ENCODE peak calls at places on chromosomes 6 and 20, in six cellular contexts. W, R, F, V, X and D are unnamed samples.

GRCh38 chr6:133921249-133921859 is 31.7 kb upstream of the TBPL1 start:
- DNase-seq in R (peak), W (peak), V (peak), X (peak), F (no peak), D (peak)

GRCh38 chr20:34082232-34082887 is 29.7 kb downstream of the EIF2S2 start:
- DNase-seq in V (no peak), F (no peak), R (no peak), W (no peak), X (no peak), D (no peak)

GRCh38 chr20:20665933-20666332 is 46.5 kb downstream of the RALGAPA2 start:
- DNase-seq in V (no peak), W (no peak), F (no peak), R (no peak), X (no peak), D (no peak)

GRCh38 chr6:107305391-107305790 is 154.0 kb downstream of the PDSS2 start:
- DNase-seq in V (no peak), W (no peak), R (no peak), F (no peak), X (no peak), D (no peak)

GRCh38 chr20:37823276-37823980 is 79.5 kb upstream of the VSTM2L start:
- DNase-seq in F (no peak), V (no peak), R (no peak), X (no peak), W (no peak), D (no peak)

GRCh38 chr6:28809947-28810654 is 113.7 kb downstream of the TRIM27 start:
- DNase-seq in F (no peak), X (no peak), R (no peak), W (no peak), V (no peak), D (peak)

GRCh38 chr20:36149469-36149868 is 5.1 kb upstream of the EPB41L1 start:
- DNase-seq in W (no peak), X (no peak), V (no peak), F (no peak), R (no peak), D (no peak)

GRCh38 chr20:33894798-33895197 is 83.7 kb downstream of the CHMP4B start:
- DNase-seq in X (no peak), F (no peak), W (no peak), V (no peak), R (no peak), D (no peak)

GRCh38 chr20:63590218-63591146 is 16.4 kb upstream of the HELZ2 start:
- DNase-seq in W (no peak), V (no peak), F (no peak), R (no peak), X (no peak), D (no peak)

GRCh38 chr6:15969236-15969778 is 159.6 kb upstream of the MYLIP start:
- DNase-seq in W (no peak), F (peak), V (no peak), R (no peak), X (no peak), D (no peak)

GRCh38 chr6:127191716-127192115 is 73.2 kb downstream of the RSPO3 start:
- DNase-seq in V (no peak), W (no peak), X (no peak), R (no peak), F (no peak), D (no peak)

GRCh38 chr20:43736588-43737091 is 9.8 kb upstream of the GTSF1L start:
- DNase-seq in V (no peak), W (no peak), R (no peak), X (no peak), F (no peak), D (peak)

GRCh38 chr6:119128252-119128912 is 49.9 kb upstream of the FAM184A start:
- DNase-seq in R (no peak), V (no peak), W (no peak), X (no peak), F (no peak), D (peak)

GRCh38 chr6:13992417-13993055 is 67.8 kb downstream of the RNF182 start:
- DNase-seq in F (no peak), X (no peak), W (peak), V (no peak), R (no peak), D (peak)

GRCh38 chr6:56334937-56335336 is 87.6 kb upstream of the COL21A1 start:
- DNase-seq in R (no peak), W (no peak), X (no peak), F (no peak), V (no peak), D (no peak)

GRCh38 chr6:157159339-157159738 is 164.0 kb downstream of the TMEM242 start:
- DNase-seq in V (no peak), R (no peak), W (no peak), F (no peak), X (no peak), D (no peak)

GRCh38 chr20:36092424-36093024 is 62.0 kb upstream of the EPB41L1 start:
- DNase-seq in R (no peak), X (peak), V (peak), W (no peak), F (no peak), D (peak)

GRCh38 chr20:19661717-19662637 is 96.1 kb upstream of the RIN2 start:
- DNase-seq in V (peak), F (no peak), W (peak), R (peak), X (peak), D (peak)

GRCh38 chr6:88722691-88723090 is 240.7 kb downstream of the RNGTT start:
- DNase-seq in R (no peak), X (no peak), V (no peak), F (no peak), W (no peak), D (no peak)

GRCh38 chr6:135686784-135687301 is 164.7 kb upstream of the PDE7B start:
- DNase-seq in X (no peak), F (no peak), V (no peak), W (no peak), R (no peak), D (no peak)

GRCh38 chr6:82906489-82906888 is 159.2 kb downstream of the UBE3D start:
- DNase-seq in F (no peak), W (no peak), X (no peak), R (no peak), V (no peak), D (no peak)

GRCh38 chr6:56954389-56955170 is at the start of gene BEND6:
- DNase-seq in R (no peak), F (no peak), X (peak), W (no peak), V (peak), D (peak)

GRCh38 chr6:109095036-109095820 is at the start of gene CEP57L1:
- DNase-seq in W (peak), F (peak), X (peak), R (peak), V (peak), D (peak)
- TF ChIP-seq POLR2A in W (peak), F (peak), X (peak), R (peak), V (peak), D (peak)

GRCh38 chr20:31606928-31607639 is 2.0 kb downstream of the ID1 start:
- DNase-seq in V (peak), R (no peak), X (no peak), F (no peak), W (peak), D (peak)
- TF ChIP-seq POLR2A in V (peak), R (no peak), X (peak), F (no peak), W (peak), D (peak)

DNA sequence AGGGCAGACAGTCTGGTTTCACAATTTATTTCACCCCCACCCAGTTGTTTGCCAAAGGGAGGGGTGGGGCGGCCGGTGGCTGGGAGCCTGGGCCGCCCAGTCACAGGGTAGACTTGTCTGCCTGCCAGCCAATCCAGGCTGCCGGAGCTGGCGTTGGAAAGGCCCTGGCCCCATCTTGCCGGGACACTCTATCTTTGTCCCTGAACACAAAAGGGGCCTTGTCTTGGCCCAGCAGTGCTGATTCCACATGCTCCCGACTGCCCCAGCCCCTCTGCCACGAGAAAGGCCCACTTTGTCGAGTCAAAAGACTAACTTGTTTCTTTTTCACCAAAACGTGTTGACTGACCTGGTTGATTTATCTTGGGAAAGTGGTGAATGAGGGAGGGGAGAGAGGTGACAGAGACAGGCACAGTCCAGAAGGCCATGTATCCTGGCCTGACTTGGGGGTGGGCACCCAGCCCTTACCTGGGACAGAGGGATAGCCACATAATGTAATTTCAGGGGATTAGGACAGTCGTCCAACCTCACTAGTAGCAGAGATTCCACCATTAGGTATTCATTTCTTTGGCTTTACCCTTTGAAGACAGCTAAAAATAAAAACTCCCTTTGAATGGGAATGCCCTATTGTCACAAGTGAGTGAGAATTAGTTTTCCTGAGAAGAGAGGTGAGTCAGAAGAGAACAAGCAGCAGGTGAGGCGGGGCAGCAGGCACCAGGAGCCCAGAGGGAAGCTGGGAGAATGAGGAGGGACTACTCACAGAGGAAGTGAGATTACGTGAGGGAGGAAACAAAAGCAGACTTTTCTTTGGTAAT is 67.0 kb upstream of the SIRPA start:
- DNase-seq in W (peak), F (no peak), X (peak), V (peak), R (peak), D (no peak)
- TF ChIP-seq POLR2A in W (no peak), F (no peak), X (peak), V (no peak), R (no peak), D (no peak)

DNA sequence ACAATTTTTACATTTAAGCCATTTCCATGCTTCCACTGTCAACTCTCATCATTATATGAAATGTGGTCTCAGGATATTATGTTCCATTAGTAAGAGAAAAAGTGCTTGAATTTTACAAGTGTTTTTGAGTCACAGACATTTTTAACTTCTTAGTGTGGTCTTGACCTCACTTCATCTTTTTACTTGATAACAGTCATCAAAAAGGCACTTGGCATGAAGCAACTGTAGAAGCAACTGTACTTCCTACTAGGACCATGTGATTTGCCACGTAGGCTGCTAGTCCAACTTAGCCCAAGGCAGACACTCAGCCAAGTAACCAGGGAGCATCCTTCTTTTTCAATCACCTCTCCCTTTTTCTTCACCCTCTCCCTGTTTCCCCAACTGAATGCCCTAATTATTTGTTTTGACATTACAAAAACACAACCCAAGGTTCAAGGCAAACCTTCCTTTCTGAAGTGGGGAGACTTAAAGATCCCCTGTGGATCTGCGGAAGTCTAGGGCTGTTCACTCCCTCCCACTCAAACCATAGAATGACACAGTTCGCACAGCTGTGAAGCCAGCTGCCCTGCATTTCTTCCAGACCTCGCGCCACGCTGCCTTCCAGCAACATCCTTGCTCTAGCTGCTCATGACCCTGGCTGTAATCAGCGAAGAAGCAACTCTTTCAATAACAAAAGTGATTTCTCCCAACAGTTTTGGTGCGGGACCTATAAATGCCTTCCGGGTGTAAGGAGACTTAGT is 45.0 kb downstream of the PHACTR1 start:
- DNase-seq in F (no peak), X (no peak), W (no peak), R (no peak), V (no peak), D (no peak)
- TF ChIP-seq POLR2A in F (no peak), X (no peak), W (no peak), R (no peak), V (no peak), D (no peak)

DNA sequence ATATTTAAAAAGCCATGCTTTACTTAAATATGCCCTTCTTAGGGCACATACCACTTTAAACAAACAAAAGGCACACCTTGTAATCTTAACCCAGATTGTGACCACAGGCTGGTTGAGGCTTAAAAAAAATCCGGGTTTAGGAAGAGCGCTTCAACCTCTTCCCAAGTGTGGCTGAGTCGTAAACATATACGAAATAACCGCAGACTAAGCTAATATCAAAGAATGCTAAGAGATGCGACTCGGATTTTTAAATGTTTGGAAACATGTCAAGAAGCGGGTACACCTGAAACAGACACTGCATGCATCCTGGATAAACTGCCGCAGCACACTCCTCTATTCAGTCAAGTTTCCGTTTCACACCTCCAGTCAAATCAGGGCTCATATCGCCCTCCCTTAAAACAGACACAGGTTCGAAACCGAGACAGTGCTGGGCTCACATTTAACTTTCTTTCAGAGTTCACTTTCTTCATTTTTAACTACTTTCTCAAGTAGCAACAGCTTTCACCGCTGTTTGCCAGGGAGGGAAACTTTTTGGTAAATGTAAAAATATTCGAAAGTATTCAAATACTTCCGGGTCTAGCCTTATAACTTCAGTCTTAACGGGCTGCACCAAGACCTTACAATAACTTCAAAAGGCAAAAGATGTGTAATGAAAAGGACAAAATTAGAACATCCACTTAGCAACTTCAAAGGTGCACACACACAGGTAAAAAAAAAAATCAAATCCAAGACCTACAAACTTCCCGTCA is 1.3 kb downstream of the DEK start:
- DNase-seq in V (no peak), X (no peak), F (no peak), W (no peak), R (no peak), D (peak)
- TF ChIP-seq POLR2A in V (no peak), X (no peak), F (no peak), W (no peak), R (no peak), D (peak)

GRCh38 chr6:110900028-110900598 is 25.5 kb downstream of the AMD1 start:
- DNase-seq in V (no peak), X (no peak), F (no peak), W (no peak), R (no peak), D (no peak)
- TF ChIP-seq POLR2A in V (no peak), X (no peak), F (no peak), W (no peak), R (no peak), D (no peak)

DNA sequence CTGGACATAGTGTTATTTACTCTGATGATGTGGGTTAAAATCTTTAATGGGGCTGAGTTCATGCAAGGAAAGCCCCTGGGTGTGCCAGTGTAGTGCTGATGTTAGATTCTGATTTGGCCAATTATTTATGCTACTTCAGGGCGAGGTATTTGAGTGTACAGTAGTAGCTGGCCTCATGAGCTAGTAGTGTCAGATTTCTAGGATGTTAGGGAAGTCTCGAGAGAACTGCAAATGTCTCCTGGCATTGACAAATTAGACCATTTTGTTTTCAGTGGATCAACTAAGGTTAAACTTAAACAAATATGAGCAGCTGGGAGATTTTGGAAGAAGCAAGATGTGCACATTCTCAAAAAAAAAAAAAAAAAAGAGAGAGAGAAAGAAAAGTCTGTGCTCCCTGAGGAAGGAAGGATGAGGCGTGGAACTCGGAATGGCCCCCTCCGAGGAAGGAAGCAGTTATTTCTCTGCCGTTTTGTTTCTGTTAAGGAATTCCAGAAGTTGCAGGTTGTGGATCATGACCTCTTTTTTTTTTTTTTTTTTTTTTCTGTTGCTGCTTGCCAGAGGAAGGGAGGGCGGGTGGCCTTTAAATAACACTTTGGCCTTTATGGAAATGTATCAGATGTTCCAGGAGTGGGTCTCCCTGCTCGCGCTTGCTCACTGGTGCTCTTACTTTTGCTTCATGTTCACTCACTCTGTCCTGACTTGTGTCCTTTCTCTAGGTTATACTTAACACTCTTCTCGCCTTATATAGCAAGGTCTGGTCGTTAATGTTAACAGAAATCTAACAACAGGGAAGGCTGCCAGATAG is 124.5 kb downstream of the TCP11 start:
- DNase-seq in V (no peak), F (no peak), W (no peak), X (no peak), R (no peak), D (no peak)
- TF ChIP-seq POLR2A in V (no peak), F (no peak), W (no peak), X (no peak), R (no peak), D (no peak)

DNA sequence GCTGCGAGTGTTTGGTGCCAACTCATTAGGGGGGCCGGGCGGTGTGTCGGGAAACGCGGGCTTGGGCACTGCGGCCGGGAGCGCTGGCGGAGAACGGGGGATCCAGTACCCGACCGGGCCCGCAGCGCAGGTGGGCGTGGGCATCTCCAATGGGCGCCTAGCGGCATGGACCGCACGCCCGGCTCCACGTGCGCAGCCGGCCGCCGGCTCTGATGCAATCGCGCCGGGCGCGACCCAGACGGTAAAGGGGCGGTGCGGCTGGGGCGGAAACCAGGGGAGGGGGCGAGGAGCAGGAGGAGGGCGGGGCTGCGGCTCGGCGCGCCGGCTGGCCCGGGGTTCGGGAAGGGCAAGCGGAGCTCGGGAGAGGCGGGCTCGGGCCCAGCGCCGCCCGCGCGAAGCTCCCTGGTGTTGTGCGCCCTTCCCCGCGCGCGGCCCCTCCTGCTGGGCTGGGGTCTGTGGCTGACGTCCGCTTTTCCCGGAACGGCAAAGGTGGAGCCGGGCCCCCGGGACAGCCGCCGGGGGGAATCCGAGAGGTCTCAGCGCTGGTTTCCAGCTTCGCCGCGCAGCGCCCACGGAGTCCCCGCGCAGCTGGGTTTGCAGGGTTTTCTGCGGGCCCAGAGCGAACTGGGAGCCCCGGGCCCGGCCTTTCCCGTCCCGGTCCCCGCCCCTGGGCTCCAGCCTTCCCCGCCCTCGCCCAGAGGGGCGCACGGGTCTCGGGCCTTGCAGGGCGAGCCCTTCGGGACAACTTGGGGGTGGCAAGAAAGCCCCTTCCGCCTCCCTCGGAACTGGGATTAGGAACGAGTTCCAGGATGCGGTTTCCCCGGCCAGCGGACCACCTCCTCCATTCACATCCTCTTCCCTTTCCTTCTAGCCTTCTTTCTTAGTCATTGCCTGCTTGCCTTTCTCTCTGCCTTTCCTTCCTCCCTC is 908 bp downstream of the MTHFD1L start:
- DNase-seq in X (peak), W (peak), V (peak), F (no peak), R (peak), D (peak)
- TF ChIP-seq POLR2A in X (peak), W (no peak), V (no peak), F (peak), R (peak), D (no peak)

DNA sequence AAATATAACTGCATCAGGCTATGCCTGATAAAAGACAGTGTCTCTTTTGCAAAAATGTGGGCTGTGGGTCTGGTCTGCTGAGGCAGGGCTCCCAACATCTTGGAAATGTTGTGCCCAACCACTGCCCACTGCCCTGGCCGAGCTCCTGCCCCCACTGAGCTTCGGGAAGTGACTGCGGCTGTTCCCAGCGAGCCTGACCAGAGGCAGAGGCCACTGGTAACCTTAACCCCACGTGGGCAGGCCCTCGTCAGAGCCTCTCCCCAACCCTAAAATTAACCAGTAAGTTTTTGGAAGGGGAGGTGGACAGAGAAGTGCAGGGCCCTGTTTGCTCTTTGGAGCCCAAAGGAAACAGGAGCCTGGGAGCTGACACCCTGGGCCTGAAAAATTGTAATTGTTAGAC is 225.9 kb downstream of the MAFB start:
- DNase-seq in X (no peak), V (peak), F (no peak), R (no peak), W (no peak), D (no peak)
- TF ChIP-seq POLR2A in X (no peak), V (no peak), F (no peak), R (no peak), W (no peak), D (no peak)

GRCh38 chr6:124233221-124233620 is 429.6 kb downstream of the NKAIN2 start:
- DNase-seq in W (no peak), X (no peak), F (no peak), V (no peak), R (no peak), D (no peak)

GRCh38 chr6:124234806-124235205 is 431.1 kb downstream of the NKAIN2 start:
- DNase-seq in W (no peak), R (no peak), X (no peak), V (no peak), F (no peak), D (no peak)
- TF ChIP-seq POLR2A in W (no peak), R (no peak), X (no peak), V (no peak), F (no peak), D (no peak)